ENCODE peak calls at places on chromosome 6, in seven cellular contexts. D is effector memory CD4-positive, alpha-beta T cell; K is SK-N-MC; U is Panc1; H is naive thymus-derived CD4-positive, alpha-beta T cell; Z is body of pancreas; L is transverse colon. G is an unnamed sample. For H3K9me3, the result is how much of the 10 kb centered on the place peaks cover.

GRCh38 chr6:108408453-108408852 is 113.6 kb downstream of the AFG1L start:
- DNase-seq in H (no peak), K (no peak), L (no peak), Z (peak), D (no peak), U (no peak), G (no peak)

GRCh38 chr6:154466971-154467679 is 43.4 kb downstream of the CNKSR3 start:
- DNase-seq in L (no peak), U (no peak), D (no peak), Z (no peak), K (no peak), H (no peak), G (no peak)

GRCh38 chr6:158818580-158819212 is 472 bp downstream of the EZR start:
- DNase-seq in L (peak), H (peak), K (no peak), D (peak), U (no peak), Z (peak), G (peak)

GRCh38 chr6:159727717-159728440 is 573 bp downstream of the WTAP start:
- DNase-seq in Z (no peak), H (no peak), K (no peak), D (no peak), L (no peak), U (no peak), G (no peak)

GRCh38 chr6:84356907-84357306 is 129.5 kb upstream of the CEP162 start:
- DNase-seq in K (no peak), U (no peak), L (no peak), D (no peak), H (no peak), Z (no peak), G (no peak)

GRCh38 chr6:15268130-15268908 is 22.4 kb downstream of the JARID2 start:
- DNase-seq in D (no peak), H (no peak), K (no peak), L (no peak), Z (no peak), U (no peak), G (no peak)

GRCh38 chr6:78383968-78384367 is 483.4 kb upstream of the IRAK1BP1 start:
- DNase-seq in K (no peak), L (no peak), H (no peak), U (no peak), Z (no peak), D (no peak), G (no peak)

GRCh38 chr6:33297956-33298772 is 578 bp downstream of the RGL2 start:
- DNase-seq in K (no peak), L (peak), Z (peak), D (peak), U (no peak), H (peak), G (peak)

GRCh38 chr6:14401181-14401745 is 283.7 kb downstream of the CD83 start:
- DNase-seq in U (no peak), K (no peak), L (no peak), D (no peak), H (no peak), Z (no peak), G (no peak)

GRCh38 chr6:32075781-32076494 is 33.2 kb downstream of the TNXB start:
- DNase-seq in H (no peak), K (no peak), Z (no peak), U (no peak), L (no peak), D (no peak), G (no peak)

GRCh38 chr6:132867055-132867454 is 52.7 kb downstream of the RPS12 start:
- DNase-seq in U (no peak), L (no peak), H (no peak), Z (no peak), K (no peak), D (no peak), G (no peak)

GRCh38 chr6:73803562-73804221 is 107.7 kb downstream of the CD109 start:
- DNase-seq in K (peak), U (no peak), L (peak), H (no peak), D (no peak), Z (no peak), G (no peak)

GRCh38 chr6:133973109-133973971 is 20.3 kb downstream of the TBPL1 start:
- DNase-seq in H (no peak), K (no peak), U (no peak), Z (no peak), D (no peak), L (no peak), G (no peak)

GRCh38 chr6:90284745-90285481 is 11.7 kb downstream of the BACH2 start:
- DNase-seq in U (no peak), K (no peak), L (no peak), D (no peak), Z (no peak), H (no peak), G (peak)

GRCh38 chr6:41497994-41498393 is 48.2 kb upstream of the FOXP4 start:
- DNase-seq in K (no peak), H (no peak), D (no peak), L (no peak), U (no peak), Z (no peak), G (no peak)

GRCh38 chr6:81865712-81866111 is 113.2 kb upstream of the TENT5A start:
- DNase-seq in L (no peak), K (no peak), D (no peak), H (no peak), Z (no peak), U (no peak), G (no peak)

GRCh38 chr6:134240664-134241431 is 77.1 kb downstream of the SGK1 start:
- DNase-seq in U (no peak), H (peak), Z (peak), D (peak), K (peak), L (peak), G (peak)

GRCh38 chr6:14499804-14500203 is 382.2 kb downstream of the CD83 start:
- DNase-seq in Z (peak), K (peak), H (no peak), D (no peak), U (no peak), L (no peak), G (no peak)

GRCh38 chr6:38138374-38138773 is 318.8 kb downstream of the ZFAND3 start:
- DNase-seq in D (no peak), Z (no peak), L (no peak), H (no peak), K (no peak), U (no peak), G (no peak)

GRCh38 chr6:110731196-110731595 is 84.1 kb downstream of the CDK19 start:
- DNase-seq in K (no peak), L (no peak), U (no peak), D (no peak), Z (no peak), H (no peak), G (no peak)

GRCh38 chr6:27495386-27496135 is 22.7 kb upstream of the ZNF184 start:
- DNase-seq in K (no peak), H (no peak), Z (peak), L (no peak), U (peak), D (no peak), G (no peak)

GRCh38 chr6:11283629-11284028 is 51.2 kb upstream of the NEDD9 start:
- DNase-seq in H (no peak), L (no peak), U (no peak), D (no peak), K (no peak), Z (no peak), G (no peak)

GRCh38 chr6:11282875-11283274 is 50.4 kb upstream of the NEDD9 start:
- DNase-seq in H (no peak), U (no peak), K (no peak), L (no peak), Z (no peak), D (no peak), G (no peak)

GRCh38 chr6:11282245-11282644 is 49.8 kb upstream of the NEDD9 start:
- DNase-seq in Z (no peak), D (no peak), L (no peak), K (no peak), U (no peak), H (no peak), G (no peak)

GRCh38 chr6:11288065-11288464 is 55.6 kb upstream of the NEDD9 start:
- DNase-seq in L (peak), K (no peak), U (no peak), D (no peak), Z (peak), H (no peak), G (no peak)

DNA sequence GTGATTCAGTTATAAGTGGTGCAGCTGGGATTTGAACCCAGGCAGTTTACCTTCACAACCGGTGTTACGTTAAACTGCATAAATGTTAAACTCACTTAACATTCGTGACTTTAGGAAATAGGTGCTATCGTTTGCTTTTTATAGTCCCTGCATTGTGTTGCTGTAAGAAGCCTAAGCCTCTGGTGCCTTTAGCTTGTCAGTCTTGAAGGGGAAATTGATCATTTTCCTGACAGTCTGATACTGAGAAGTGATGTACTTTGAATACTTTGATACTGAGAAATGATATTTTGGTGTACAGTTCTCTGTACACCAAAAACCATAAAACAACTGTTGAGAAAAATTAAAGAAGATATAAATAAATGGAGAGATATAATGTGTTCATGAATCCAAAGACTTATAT is 52.5 kb upstream of the NEDD9 start:
- DNase-seq in L (no peak), K (no peak), D (no peak), Z (no peak), H (no peak), U (no peak), G (no peak)
- H3K9me3 ChIP-seq in L (under half), K (under half), D (under half), Z (under half), H (under half), U (under half), G (under half)

GRCh38 chr6:4794140-4794707 is 18.0 kb downstream of the CDYL start:
- DNase-seq in L (peak), D (no peak), U (no peak), H (no peak), K (no peak), Z (no peak), G (no peak)

GRCh38 chr6:4790158-4790899 is 14.1 kb downstream of the CDYL start:
- DNase-seq in K (no peak), D (no peak), Z (no peak), U (no peak), H (no peak), L (no peak), G (no peak)

GRCh38 chr6:4788953-4789584 is 12.9 kb downstream of the CDYL start:
- DNase-seq in K (no peak), L (peak), D (no peak), Z (no peak), H (no peak), U (no peak), G (peak)

GRCh38 chr6:4788482-4788881 is 12.3 kb downstream of the CDYL start:
- DNase-seq in U (no peak), H (no peak), L (no peak), Z (no peak), D (no peak), K (no peak), G (no peak)

DNA sequence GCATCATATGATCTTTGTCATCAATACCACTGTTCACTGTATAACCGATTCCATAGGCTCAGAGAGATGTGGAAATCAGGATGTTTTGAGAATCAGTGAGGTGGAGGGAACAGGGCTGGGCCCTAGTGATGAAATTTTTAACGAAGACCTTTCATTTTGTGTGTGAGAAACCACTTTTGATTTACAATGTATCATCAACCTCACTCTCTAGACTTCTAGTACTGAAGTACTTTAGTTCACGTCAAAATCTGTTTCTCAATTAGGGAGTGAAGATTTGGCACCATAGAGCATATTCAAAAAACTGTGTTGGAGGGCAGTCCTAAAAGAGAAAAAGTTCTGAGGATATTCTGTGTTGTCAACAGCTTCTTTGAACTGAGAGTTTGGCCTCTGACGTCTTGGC is 15.0 kb downstream of the CDYL start:
- DNase-seq in K (no peak), D (no peak), Z (no peak), U (no peak), L (no peak), H (no peak), G (no peak)
- H3K9me3 ChIP-seq in K (under half), D (under half), Z (under half), U (under half), L (under half), H (under half), G (under half)

GRCh38 chr6:104795363-104795762 is 64.4 kb downstream of the HACE1 start:
- DNase-seq in H (no peak), L (no peak), D (no peak), Z (no peak), U (no peak), K (no peak), G (no peak)
- H3K9me3 ChIP-seq in H (under half), L (under half), D (under half), Z (under half), U (under half), K (under half), G (under half)

DNA sequence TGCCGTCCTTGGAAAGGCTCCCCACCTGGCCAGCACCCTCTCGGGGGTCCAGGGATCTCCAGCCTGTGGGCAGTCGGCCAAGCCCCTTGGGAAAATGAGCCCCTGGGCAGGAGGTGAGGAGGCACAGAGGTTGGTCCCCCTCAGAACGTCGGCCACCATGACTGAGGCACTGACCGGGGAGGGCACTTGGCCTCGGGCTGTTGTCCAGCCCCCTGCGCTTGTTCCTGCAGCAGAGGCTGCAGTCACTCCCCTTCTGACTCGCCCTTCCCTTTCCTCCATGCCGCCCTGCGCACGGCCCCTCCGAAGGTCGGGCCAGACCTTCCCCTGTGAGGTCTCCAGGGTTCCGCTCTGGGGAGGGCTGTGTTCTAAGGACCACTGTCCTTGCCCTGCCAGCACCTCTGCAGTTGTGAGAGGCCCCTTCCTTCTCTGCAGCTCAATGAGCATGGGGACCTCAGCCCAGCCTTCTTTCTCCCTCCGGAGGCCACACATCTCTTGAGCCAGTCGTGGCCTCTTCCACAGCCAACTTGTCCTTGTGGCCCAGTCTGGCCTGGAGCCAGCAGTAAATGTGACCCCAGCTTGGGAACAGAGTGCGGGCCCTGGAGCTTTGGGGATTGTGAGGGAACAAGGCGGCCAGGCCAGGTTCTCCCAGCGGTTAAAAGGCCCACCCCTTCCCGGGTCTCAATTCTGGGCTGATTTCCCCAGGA is 195.5 kb downstream of the DLL1 start:
- DNase-seq in Z (peak), L (no peak), U (no peak), K (no peak), H (no peak), D (no peak), G (peak)
- H3K9me3 ChIP-seq in Z (under half), L (under half), U (under half), K (under half), H (under half), D (under half), G (under half)

GRCh38 chr6:19610260-19610659 is 226.9 kb upstream of the ID4 start:
- DNase-seq in D (no peak), K (no peak), Z (no peak), H (no peak), U (no peak), L (no peak), G (no peak)

GRCh38 chr6:19613678-19614077 is 223.5 kb upstream of the ID4 start:
- DNase-seq in U (no peak), L (no peak), Z (no peak), H (no peak), K (no peak), D (no peak), G (no peak)

GRCh38 chr6:19616022-19616421 is 221.1 kb upstream of the ID4 start:
- DNase-seq in Z (no peak), D (no peak), K (no peak), L (no peak), H (no peak), U (no peak), G (no peak)
- H3K9me3 ChIP-seq in Z (under half), D (under half), K (under half), L (under half), H (under half), U (under half), G (under half)

DNA sequence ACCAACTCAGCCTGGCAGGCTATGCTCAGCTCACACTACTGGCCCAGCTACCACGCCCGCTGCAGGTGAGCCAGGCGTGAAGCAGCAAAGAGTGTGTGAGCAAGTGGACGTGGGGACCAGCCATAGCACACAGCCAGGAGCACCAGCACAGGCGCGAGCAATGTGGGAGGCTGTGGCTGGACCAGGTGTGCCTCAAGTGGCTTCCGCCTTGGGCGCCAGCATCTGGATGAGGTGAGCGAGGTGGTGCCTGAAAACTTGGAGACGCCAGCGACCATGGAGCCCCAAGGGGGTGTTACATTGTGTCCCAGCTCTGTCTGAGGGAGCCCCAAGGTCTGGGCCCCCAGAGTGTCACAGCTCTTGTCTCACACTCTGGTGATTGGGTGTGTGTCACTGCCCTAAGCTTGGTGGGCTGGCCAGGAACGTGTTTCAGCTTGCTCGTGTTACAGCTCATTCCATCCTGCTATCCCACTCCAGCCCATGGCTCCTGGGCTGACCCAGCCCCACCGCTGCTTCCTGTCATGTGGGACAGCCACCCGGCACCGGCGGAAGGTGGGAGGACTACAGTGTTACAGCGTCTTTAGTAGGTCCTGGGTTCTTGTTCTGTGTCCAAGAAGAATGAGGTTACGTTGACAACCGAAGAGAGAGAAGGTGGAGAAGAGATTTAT is 508.0 kb upstream of the MMS22L start:
- DNase-seq in H (no peak), L (no peak), U (no peak), D (no peak), K (no peak), Z (no peak), G (peak)
- H3K9me3 ChIP-seq in H (under half), L (under half), U (under half), D (under half), K (under half), Z (under half), G (under half)

GRCh38 chr6:9842004-9842720 is 572.7 kb downstream of the TFAP2A start:
- DNase-seq in L (no peak), D (no peak), U (no peak), Z (no peak), K (no peak), H (no peak), G (no peak)

GRCh38 chr6:9851006-9851405 is 563.9 kb downstream of the TFAP2A start:
- DNase-seq in Z (no peak), D (no peak), K (no peak), H (no peak), L (no peak), U (no peak), G (no peak)

GRCh38 chr6:9851541-9852380 is 563.1 kb downstream of the TFAP2A start:
- DNase-seq in D (no peak), U (no peak), H (no peak), K (no peak), Z (no peak), L (no peak), G (no peak)

GRCh38 chr6:9848094-9848493 is 566.8 kb downstream of the TFAP2A start:
- DNase-seq in L (no peak), K (no peak), U (no peak), H (no peak), D (no peak), Z (no peak), G (no peak)
- H3K9me3 ChIP-seq in L (under half), K (under half), U (under half), H (under half), D (under half), Z (under half), G (half or more)

GRCh38 chr6:165056292-165056691 is 253.1 kb downstream of the C6orf118 start:
- DNase-seq in Z (no peak), K (no peak), L (no peak), D (no peak), U (no peak), H (no peak), G (no peak)

GRCh38 chr6:165055231-165055630 is 254.2 kb downstream of the C6orf118 start:
- DNase-seq in H (no peak), D (no peak), U (no peak), K (no peak), L (no peak), Z (no peak), G (no peak)

GRCh38 chr6:165047952-165048351 is 261.5 kb downstream of the C6orf118 start:
- DNase-seq in Z (no peak), K (no peak), L (no peak), D (no peak), U (no peak), H (no peak), G (no peak)

GRCh38 chr6:165049362-165049761 is 260.0 kb downstream of the C6orf118 start:
- DNase-seq in H (no peak), D (no peak), U (no peak), K (peak), Z (no peak), L (no peak), G (no peak)

DNA sequence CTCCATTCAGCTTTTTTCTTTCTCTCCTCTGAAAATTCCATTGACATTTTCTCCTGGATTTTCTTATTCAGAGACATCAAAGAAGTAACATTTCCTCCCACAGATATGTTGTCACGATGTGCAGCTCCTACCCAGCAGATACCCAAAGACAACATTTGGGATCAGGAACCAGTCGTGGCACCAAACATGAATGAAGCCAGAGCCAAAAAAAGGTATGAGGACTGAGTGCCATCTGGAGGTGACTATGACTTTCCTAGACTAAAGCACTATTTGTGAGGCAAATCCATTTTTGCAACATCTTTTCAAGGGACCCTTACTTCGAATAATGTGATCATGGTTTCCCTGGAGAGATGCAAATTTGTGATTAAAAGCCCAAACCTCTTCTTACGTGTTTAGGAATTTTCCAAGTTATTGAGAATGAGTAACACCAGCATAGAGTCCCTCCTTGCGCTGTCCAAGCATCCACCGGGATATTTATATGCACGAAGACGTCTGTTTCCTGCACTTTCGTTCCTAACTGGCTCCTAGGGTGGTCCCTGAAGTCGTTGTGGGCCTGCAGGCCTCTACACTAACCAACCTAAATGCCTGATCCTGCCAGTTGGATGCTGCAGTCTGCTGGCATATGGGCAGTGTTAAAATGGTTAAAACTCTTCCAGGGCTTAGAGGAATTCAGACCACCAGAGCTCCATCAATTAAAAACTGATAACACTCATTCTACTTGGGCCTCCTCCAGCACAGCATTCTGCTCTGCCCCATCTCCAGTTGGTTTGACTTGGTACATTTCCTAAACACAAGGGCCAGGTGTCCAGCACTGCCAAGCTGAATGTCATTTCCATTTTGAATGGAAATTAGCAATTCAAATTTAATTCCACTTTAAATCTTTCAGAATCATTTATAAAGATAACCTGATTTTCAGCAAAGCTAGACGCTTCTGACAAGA is 256.6 kb downstream of the C6orf118 start:
- DNase-seq in U (no peak), Z (no peak), D (no peak), H (no peak), L (no peak), K (no peak), G (no peak)
- H3K9me3 ChIP-seq in U (under half), Z (under half), D (under half), H (under half), L (under half), K (under half), G (under half)

G was measured in spleen.